ENCODE peak calls at places on chromosome 22, in five cellular contexts. U is iris pigment epithelial cell, J is DMS 273 treated with DMSO at 0.1 percent for 48 hours, B is activated T-cell treated with anti-CD3 and anti-CD28 coated beads for 1 hour, C is skeletal muscle cell. K is an unnamed sample.

GRCh38 chr22:44648821-44649566 is 53.0 kb upstream of the PRR5 start:
- DNase-seq in U (peak; percentile 98), J (no peak), B (no peak), C (peak; percentile 30), K (peak; percentile 80)

GRCh38 chr22:49039625-49040024 is 788.0 kb downstream of the BRD1 start:
- DNase-seq in U (no peak), J (no peak), B (no peak), C (no peak), K (no peak)

GRCh38 chr22:50282361-50283144 is 12.4 kb upstream of the MAPK11 start:
- DNase-seq in U (peak; percentile 85), J (no peak), B (no peak), C (no peak), K (peak; percentile 51)

GRCh38 chr22:20523118-20523983 is 15.9 kb downstream of the MED15 start:
- DNase-seq in U (peak; percentile 54), J (no peak), B (no peak), C (no peak), K (peak; percentile 48)

GRCh38 chr22:46843691-46844297 is 81.3 kb downstream of the TBC1D22A start:
- DNase-seq in U (peak; percentile 14), J (no peak), B (no peak), C (no peak), K (no peak)

GRCh38 chr22:27397948-27398330 is 403.6 kb downstream of the MN1 start:
- DNase-seq in U (no peak), J (no peak), B (no peak), C (no peak), K (peak; percentile 88)

GRCh38 chr22:49262167-49262566 is 565.5 kb downstream of the BRD1 start:
- DNase-seq in U (no peak), J (no peak), B (no peak), C (no peak), K (no peak)

GRCh38 chr22:27919943-27920755 is 1.1 kb upstream of the PITPNB start:
- DNase-seq in U (peak; percentile 76), J (no peak), B (no peak), C (peak; percentile 60), K (peak; percentile 66)

GRCh38 chr22:17470880-17471500 is 92.3 kb upstream of the SLC25A18 start:
- DNase-seq in U (no peak), J (no peak), B (no peak), C (no peak), K (no peak)

GRCh38 chr22:29096736-29097669 is 24.2 kb downstream of the KREMEN1 start:
- DNase-seq in U (peak; percentile 71), J (no peak), B (no peak), C (no peak), K (peak; percentile 8)

GRCh38 chr22:49777569-49778250 is 50.0 kb downstream of the BRD1 start:
- DNase-seq in U (no peak), J (no peak), B (no peak), C (no peak), K (no peak)

GRCh38 chr22:47622541-47622940 is 860.1 kb downstream of the TBC1D22A start:
- DNase-seq in U (no peak), J (no peak), B (no peak), C (no peak), K (no peak)

GRCh38 chr22:46994265-46994664 is 231.8 kb downstream of the TBC1D22A start:
- DNase-seq in U (no peak), J (no peak), B (no peak), C (no peak), K (no peak)

GRCh38 chr22:23606204-23607131 is 25.7 kb downstream of the DRICH1 start:
- DNase-seq in U (no peak), J (no peak), B (no peak), C (no peak), K (no peak)

GRCh38 chr22:20463324-20464095 is 25.9 kb upstream of the SCARF2 start:
- DNase-seq in U (no peak), J (peak; percentile 43), B (peak; percentile 22), C (no peak), K (no peak)

GRCh38 chr22:44667829-44668189 is 34.2 kb upstream of the PRR5 start:
- DNase-seq in U (no peak), J (no peak), B (peak; percentile 28), C (no peak), K (no peak)

GRCh38 chr22:25800766-25801165 is 58.8 kb downstream of the MYO18B start:
- DNase-seq in U (no peak), J (no peak), B (no peak), C (no peak), K (no peak)

GRCh38 chr22:24938741-24939341 is 7.7 kb downstream of the LHFPL7 start:
- DNase-seq in U (peak; percentile 33), J (peak; percentile 11), B (no peak), C (no peak), K (peak; percentile 54)

GRCh38 chr22:36469094-36469710 is 12.2 kb downstream of the TXN2 start:
- DNase-seq in U (no peak), J (no peak), B (no peak), C (no peak), K (no peak)

GRCh38 chr22:42939941-42940653 is 74.9 kb downstream of the PACSIN2 start:
- DNase-seq in U (peak; percentile 89), J (no peak), B (no peak), C (peak; percentile 74), K (peak; percentile 85)

GRCh38 chr22:36344106-36344827 is 43.5 kb downstream of the MYH9 start:
- DNase-seq in U (no peak), J (no peak), B (no peak), C (no peak), K (no peak)

GRCh38 chr22:25542231-25542630 is 22.2 kb upstream of the GRK3 start:
- DNase-seq in U (no peak), J (no peak), B (no peak), C (no peak), K (no peak)

GRCh38 chr22:26642465-26643367 is 14.7 kb upstream of the MIAT start:
- DNase-seq in U (no peak), J (no peak), B (peak; percentile 63), C (no peak), K (no peak)

GRCh38 chr22:23055448-23056179 is 14.7 kb upstream of the GNAZ start:
- DNase-seq in U (no peak), J (no peak), B (no peak), C (no peak), K (no peak)

GRCh38 chr22:25141994-25142620 is 57.6 kb upstream of the CRYBB3 start:
- DNase-seq in U (no peak), J (no peak), B (no peak), C (no peak), K (no peak)

GRCh38 chr22:41561788-41562187 is 978 bp downstream of the CSDC2 start:
- DNase-seq in U (no peak), J (no peak), B (no peak), C (no peak), K (no peak)

GRCh38 chr22:30824096-30824495 is 129.4 kb downstream of the OSBP2 start:
- DNase-seq in U (no peak), J (no peak), B (no peak), C (no peak), K (no peak)

GRCh38 chr22:27576815-27577564 is 224.6 kb downstream of the MN1 start:
- DNase-seq in U (peak; percentile 67), J (no peak), B (no peak), C (peak; percentile 80), K (peak; percentile 85)

GRCh38 chr22:43555561-43556515 is 144.0 kb downstream of the MPPED1 start:
- DNase-seq in U (no peak), J (no peak), B (no peak), C (no peak), K (no peak)

GRCh38 chr22:30005213-30005857 is 74.9 kb upstream of the HORMAD2 start:
- DNase-seq in U (peak; percentile 68), J (no peak), B (peak; percentile 44), C (no peak), K (peak; percentile 83)

GRCh38 chr22:45548441-45548840 is 45.8 kb downstream of the FBLN1 start:
- DNase-seq in U (no peak), J (no peak), B (no peak), C (no peak), K (no peak)

GRCh38 chr22:17974087-17974486 is 50.3 kb downstream of the MICAL3 start:
- DNase-seq in U (peak; percentile 54), J (no peak), B (no peak), C (no peak), K (peak; percentile 55)

GRCh38 chr22:37213941-37214340 is 1.7 kb upstream of the SSTR3 start:
- DNase-seq in U (no peak), J (no peak), B (no peak), C (no peak), K (no peak)

K was measured in cardiac fibroblast.